ENCODE peak calls at places on chromosomes 11 and 22, in ten cellular contexts. A, Z, Q, F, G, Y, C, O, P and H are unnamed samples.

GRCh38 chr11:18775492-18776292 is 15.9 kb downstream of the PTPN5 start:
- DNase-seq in A (peak; percentile 76), Z (peak; percentile 52), Q (peak; percentile 67), F (no peak), G (peak; percentile 31), Y (peak; percentile 77), C (peak; percentile 46), O (no peak), P (no peak), H (no peak)

GRCh38 chr11:102559839-102560238 is 29.3 kb upstream of the MMP7 start:
- DNase-seq in A (no peak), Z (no peak), Q (no peak), F (no peak), G (no peak), Y (no peak), C (no peak), O (no peak), P (no peak), H (no peak)

GRCh38 chr11:1193326-1194230 is 29.3 kb upstream of the MUC5B start:
- DNase-seq in A (no peak), Z (peak; percentile 11), Q (no peak), F (no peak), G (no peak), Y (no peak), C (no peak), O (peak; percentile 74), P (peak; percentile 65), H (peak; percentile 4)

GRCh38 chr11:61959678-61960077 is 7.8 kb downstream of the FTH1 start:
- DNase-seq in A (no peak), Z (no peak), Q (no peak), F (no peak), G (no peak), Y (peak; percentile 5), C (no peak), O (peak; percentile 43), P (peak; percentile 52), H (no peak)

GRCh38 chr11:107999759-108000455 is 8.8 kb upstream of the CUL5 start:
- DNase-seq in A (peak; percentile 61), Z (no peak), Q (no peak), F (no peak), G (peak; percentile 28), Y (peak; percentile 13), C (peak; percentile 57), O (no peak), P (no peak), H (peak; percentile 17)

GRCh38 chr11:128343870-128344269 is 243.5 kb downstream of the ETS1 start:
- DNase-seq in A (no peak), Z (no peak), Q (no peak), F (no peak), G (peak; percentile 41), Y (no peak), C (no peak), O (no peak), P (no peak), H (peak; percentile 32)

GRCh38 chr22:48379371-48379770 is 1448.3 kb downstream of the BRD1 start:
- DNase-seq in A (no peak), Z (no peak), Q (no peak), F (no peak), G (no peak), Y (no peak), C (no peak), O (peak; percentile 62), P (peak; percentile 49), H (no peak)

GRCh38 chr11:64721359-64721699 is 1.7 kb downstream of the NRXN2 start:
- DNase-seq in A (no peak), Z (no peak), Q (peak; percentile 9), F (no peak), G (no peak), Y (no peak), C (no peak), O (no peak), P (no peak), H (no peak)

GRCh38 chr11:110447897-110448522 is 18.3 kb downstream of the FDX1 start:
- DNase-seq in A (no peak), Z (no peak), Q (no peak), F (no peak), G (no peak), Y (no peak), C (peak; percentile 7), O (no peak), P (no peak), H (no peak)

GRCh38 chr11:46234261-46234660 is 43.2 kb upstream of the CREB3L1 start:
- DNase-seq in A (no peak), Z (no peak), Q (no peak), F (no peak), G (no peak), Y (no peak), C (no peak), O (no peak), P (no peak), H (no peak)

GRCh38 chr11:72781063-72781312 is 12.9 kb downstream of the STARD10 start:
- DNase-seq in A (no peak), Z (no peak), Q (no peak), F (no peak), G (no peak), Y (no peak), C (no peak), O (no peak), P (no peak), H (no peak)

GRCh38 chr11:35803115-35803514 is 140.5 kb downstream of the TRIM44 start:
- DNase-seq in A (no peak), Z (no peak), Q (no peak), F (no peak), G (no peak), Y (no peak), C (no peak), O (no peak), P (no peak), H (no peak)

GRCh38 chr11:72091292-72091691 is 10.6 kb downstream of the LRRC51 start:
- DNase-seq in A (peak; percentile 67), Z (peak; percentile 67), Q (peak; percentile 84), F (no peak), G (peak; percentile 54), Y (peak; percentile 80), C (peak; percentile 78), O (peak; percentile 80), P (peak; percentile 81), H (peak; percentile 28)

GRCh38 chr11:77361184-77361583 is 59.7 kb upstream of the GDPD4 start:
- DNase-seq in A (peak; percentile 13), Z (no peak), Q (no peak), F (peak; percentile 43), G (peak; percentile 63), Y (no peak), C (peak; percentile 29), O (no peak), P (no peak), H (no peak)

DNA sequence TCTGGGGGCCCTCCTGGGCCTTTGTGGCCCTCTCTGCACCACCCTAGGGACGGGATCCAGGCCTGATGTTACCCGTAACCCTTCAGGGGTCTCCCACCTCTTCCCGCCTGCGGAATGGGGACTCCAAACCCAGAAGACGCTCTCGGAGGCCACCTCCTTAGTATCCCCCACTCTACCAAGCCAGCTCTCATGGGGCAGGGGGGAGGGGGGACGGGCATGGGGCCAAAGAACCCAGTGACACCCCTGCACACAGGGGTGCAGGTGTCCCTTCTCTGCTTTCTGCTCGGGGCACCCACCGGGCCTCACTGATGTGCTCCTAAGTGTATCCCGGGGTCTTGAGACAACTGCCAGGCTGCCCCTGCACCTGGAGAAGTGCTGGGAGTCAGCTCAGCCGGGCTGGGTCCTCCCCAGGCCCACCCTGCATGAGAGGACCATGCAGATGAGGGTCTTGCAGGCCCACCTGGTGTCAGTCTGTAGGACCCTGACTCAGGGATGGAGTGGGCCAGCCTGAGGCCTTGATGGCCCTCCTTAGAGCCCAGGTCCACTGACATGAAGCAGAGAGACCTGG is 176.9 kb downstream of the IGLL1 start:
- DNase-seq in A (no peak), Z (no peak), Q (no peak), F (no peak), G (no peak), Y (no peak), C (no peak), O (no peak), P (peak; percentile 57), H (no peak)
- H3K4me3 ChIP-seq in A (peak overlapping the region; percentile 57), Z (no peak overlapping the region), Q (no peak overlapping the region), F (no peak overlapping the region), G (no peak overlapping the region), Y (no peak overlapping the region), C (no peak overlapping the region), O (no peak overlapping the region), P (no peak overlapping the region), H (no peak overlapping the region)

DNA sequence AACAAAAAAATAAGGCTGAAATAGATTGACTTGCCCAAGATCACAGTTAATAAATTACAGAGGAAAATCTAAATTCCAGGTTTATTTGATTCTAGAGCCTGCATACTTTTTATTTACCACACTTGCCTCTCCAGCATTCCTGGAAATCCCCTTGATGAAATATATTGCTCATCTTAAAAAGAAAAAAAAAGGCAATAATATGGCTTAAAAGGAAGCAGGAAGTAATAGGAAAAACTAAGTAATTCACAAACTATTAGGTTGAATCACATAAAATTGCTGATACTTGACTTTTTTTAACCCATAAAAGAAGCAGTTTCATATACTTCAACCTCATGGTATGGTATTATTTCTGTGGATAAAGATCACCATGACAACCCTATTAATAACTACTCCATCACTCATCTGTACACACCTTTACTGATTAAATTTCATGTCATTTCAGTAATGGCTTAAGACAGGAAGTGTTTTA is 52.9 kb downstream of the COPB1 start:
- DNase-seq in A (peak; percentile 45), Z (no peak), Q (no peak), F (no peak), G (peak; percentile 70), Y (no peak), C (no peak), O (no peak), P (no peak), H (no peak)
- H3K4me3 ChIP-seq in A (peak overlapping the region; percentile 19), Z (no peak overlapping the region), Q (no peak overlapping the region), F (no peak overlapping the region), G (no peak overlapping the region), Y (no peak overlapping the region), C (no peak overlapping the region), O (no peak overlapping the region), P (no peak overlapping the region), H (no peak overlapping the region)

GRCh38 chr22:39475337-39475736 is 18.5 kb downstream of the MGAT3 start:
- DNase-seq in A (no peak), Z (no peak), Q (no peak), F (no peak), G (no peak), Y (no peak), C (no peak), O (no peak), P (no peak), H (no peak)
- H3K4me3 ChIP-seq in A (no peak overlapping the region), Z (no peak overlapping the region), Q (no peak overlapping the region), F (no peak overlapping the region), G (no peak overlapping the region), Y (no peak overlapping the region), C (no peak overlapping the region), O (no peak overlapping the region), P (no peak overlapping the region), H (no peak overlapping the region)

GRCh38 chr22:17726561-17727243 is 47.6 kb downstream of the BID start:
- DNase-seq in A (no peak), Z (no peak), Q (no peak), F (no peak), G (peak; percentile 72), Y (peak; percentile 45), C (no peak), O (no peak), P (no peak), H (no peak)
- H3K4me3 ChIP-seq in A (no peak overlapping the region), Z (no peak overlapping the region), Q (no peak overlapping the region), F (no peak overlapping the region), G (no peak overlapping the region), Y (no peak overlapping the region), C (no peak overlapping the region), O (no peak overlapping the region), P (no peak overlapping the region), H (no peak overlapping the region)

GRCh38 chr22:37802310-37803194 is 5.2 kb upstream of the GCAT start:
- DNase-seq in A (peak; percentile 45), Z (peak; percentile 60), Q (peak; percentile 88), F (no peak), G (peak; percentile 39), Y (peak; percentile 64), C (peak; percentile 65), O (peak; percentile 83), P (no peak), H (no peak)
- H3K4me3 ChIP-seq in A (peak overlapping the region; percentile 64), Z (peak overlapping the region; percentile 75), Q (peak overlapping the region; percentile 58), F (peak overlapping the region; percentile 55), G (peak overlapping the region; percentile 56), Y (peak overlapping the region; percentile 74), C (peak overlapping the region; percentile 55), O (peak overlapping the region; percentile 34), P (peak overlapping the region; percentile 66), H (peak overlapping the region; percentile 53)